ENCODE peak calls at places on chromosomes 5 and 9, in four cellular contexts. J is CD4-positive, alpha-beta memory T cell; F is foreskin fibroblast; V is fibroblast of villous mesenchyme. N is an unnamed sample.

GRCh38 chr5:148014276-148014675 is 49.5 kb upstream of the SPINK5 start:
- DNase-seq in F (no peak), J (no peak), V (no peak), N (peak; percentile 7)

GRCh38 chr5:99089822-99090549 is 161.2 kb upstream of the CHD1 start:
- DNase-seq in J (no peak), F (no peak), V (no peak), N (no peak)

GRCh38 chr5:56060276-56061110 is 65.7 kb upstream of the IL6ST start:
- DNase-seq in V (no peak), J (no peak), F (no peak), N (no peak)

GRCh38 chr5:76403963-76404693 is 1.0 kb downstream of the IQGAP2 start:
- DNase-seq in F (peak; percentile 2), J (peak; percentile 81), V (no peak), N (no peak)

GRCh38 chr5:62489471-62489870 is 76.9 kb downstream of the IPO11 start:
- DNase-seq in F (peak; percentile 20), J (no peak), V (peak; percentile 60), N (no peak)

GRCh38 chr9:42388146-42388690 is 204.8 kb downstream of the SPATA31A6 start:
- DNase-seq in F (no peak), J (no peak), V (no peak), N (no peak)

GRCh38 chr5:127936439-127936972 is 147.1 kb upstream of the SLC12A2 start:
- DNase-seq in V (no peak), J (no peak), F (no peak), N (no peak)

GRCh38 chr9:97594414-97594921 is 38.7 kb downstream of the TSTD2 start:
- DNase-seq in V (no peak), F (no peak), J (no peak), N (no peak)

GRCh38 chr5:90983748-90984147 is 399.4 kb downstream of the ARRDC3 start:
- DNase-seq in V (peak; percentile 54), F (no peak), J (no peak), N (peak; percentile 20)

GRCh38 chr9:20495133-20495532 is 127.2 kb downstream of the MLLT3 start:
- DNase-seq in V (no peak), J (no peak), F (no peak), N (peak; percentile 37)

GRCh38 chr5:135119497-135119896 is 85.5 kb upstream of the PITX1 start:
- DNase-seq in V (no peak), F (no peak), J (no peak), N (no peak)

GRCh38 chr5:139660105-139660915 is 12.2 kb downstream of the CXXC5 start:
- DNase-seq in V (no peak), J (no peak), F (peak; percentile 82), N (peak; percentile 58)

GRCh38 chr5:534006-534742 is 9.9 kb upstream of the SLC9A3 start:
- DNase-seq in V (no peak), J (no peak), F (no peak), N (no peak)

GRCh38 chr9:78566948-78567675 is 270.2 kb downstream of the PSAT1 start:
- DNase-seq in F (peak; percentile 87), V (peak; percentile 47), J (no peak), N (peak; percentile 74)

GRCh38 chr5:32193591-32193990 is 19.5 kb upstream of the GOLPH3 start:
- DNase-seq in J (no peak), F (peak; percentile 91), V (peak; percentile 82), N (peak; percentile 96)

GRCh38 chr9:92807757-92808725 is 43.4 kb upstream of the BICD2 start:
- DNase-seq in J (peak; percentile 33), V (no peak), F (peak; percentile 16), N (no peak)

GRCh38 chr5:132641241-132641723 is 16.7 kb upstream of the IL13 start:
- DNase-seq in J (no peak), F (no peak), V (no peak), N (no peak)

GRCh38 chr9:129907196-129907595 is 71.9 kb downstream of the USP20 start:
- DNase-seq in J (no peak), V (no peak), F (peak; percentile 77), N (no peak)

GRCh38 chr9:7216004-7216821 is 458.4 kb downstream of the KDM4C start:
- DNase-seq in F (peak; percentile 29), J (no peak), V (peak; percentile 67), N (peak; percentile 58)

GRCh38 chr5:63217422-63217821 is 638.8 kb downstream of the LRRC70 start:
- DNase-seq in F (no peak), J (no peak), V (no peak), N (no peak)

GRCh38 chr5:123035320-123035949 is 1.1 kb downstream of the PPIC start:
- DNase-seq in F (peak; percentile 83), J (no peak), V (peak; percentile 28), N (peak; percentile 49)
- H3K4me3 ChIP-seq in F (peak overlapping the region; percentile 69), J (peak overlapping the region; percentile 11), V (peak overlapping the region; percentile 80), N (peak overlapping the region; percentile 86)

GRCh38 chr5:103262422-103262871 is 3.9 kb downstream of the MACIR start:
- DNase-seq in V (no peak), J (no peak), F (peak; percentile 18), N (peak; percentile 69)

GRCh38 chr5:103263054-103263453 is 4.5 kb downstream of the MACIR start:
- DNase-seq in F (no peak), J (no peak), V (no peak), N (peak; percentile 23)

GRCh38 chr5:103258957-103259704 is 568 bp downstream of the MACIR start:
- DNase-seq in F (peak; percentile 70), V (peak; percentile 28), J (peak; percentile 62), N (peak; percentile 40)

GRCh38 chr5:103259705-103260355 is 1.3 kb downstream of the MACIR start:
- DNase-seq in F (peak; percentile 59), V (peak; percentile 27), J (no peak), N (peak; percentile 43)

GRCh38 chr5:103260951-103261350 is 2.4 kb downstream of the MACIR start:
- DNase-seq in F (no peak), J (no peak), V (no peak), N (no peak)
- H3K4me3 ChIP-seq in F (peak overlapping the region; percentile 16), J (no peak overlapping the region), V (peak overlapping the region; percentile 83), N (peak overlapping the region; percentile 95)

DNA sequence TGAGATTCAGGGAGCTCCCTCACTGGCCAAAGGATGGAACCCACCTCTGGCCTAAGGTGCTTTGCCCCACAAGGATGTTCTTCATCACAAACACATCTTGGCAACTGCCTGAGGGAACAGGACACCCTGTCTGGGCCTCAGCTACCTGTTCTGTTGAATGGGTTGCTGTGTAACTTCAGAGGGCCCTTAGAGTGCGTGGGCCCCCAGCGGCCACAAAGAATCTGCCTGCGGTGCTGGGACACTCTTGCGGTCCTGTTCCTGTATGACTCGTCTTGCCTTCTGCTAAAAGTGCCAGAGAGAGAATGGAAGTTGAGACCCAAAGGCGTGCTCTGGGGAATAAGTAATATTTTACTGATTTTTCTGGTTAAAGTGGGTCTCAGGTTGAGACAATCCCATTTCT is 14.1 kb upstream of the RPL26L1 start:
- DNase-seq in F (no peak), J (no peak), V (no peak), N (no peak)
- H3K4me3 ChIP-seq in F (no peak overlapping the region), J (no peak overlapping the region), V (no peak overlapping the region), N (no peak overlapping the region)

GRCh38 chr5:160468576-160468975 is 46.9 kb downstream of the PTTG1 start:
- DNase-seq in V (no peak), F (no peak), J (no peak), N (no peak)
- H3K4me3 ChIP-seq in V (peak overlapping the region; percentile 31), F (no peak overlapping the region), J (peak overlapping the region; percentile 75), N (no peak overlapping the region)

GRCh38 chr5:137336565-137337120 is 162.5 kb downstream of the SPOCK1 start:
- DNase-seq in V (no peak), F (no peak), J (no peak), N (no peak)
- H3K4me3 ChIP-seq in V (no peak overlapping the region), F (no peak overlapping the region), J (no peak overlapping the region), N (no peak overlapping the region)

GRCh38 chr9:113620016-113620376 is 156.5 kb downstream of the RGS3 start:
- DNase-seq in J (no peak), F (no peak), V (no peak), N (no peak)
- H3K4me3 ChIP-seq in J (no peak overlapping the region), F (peak overlapping the region; percentile 12), V (no peak overlapping the region), N (no peak overlapping the region)

DNA sequence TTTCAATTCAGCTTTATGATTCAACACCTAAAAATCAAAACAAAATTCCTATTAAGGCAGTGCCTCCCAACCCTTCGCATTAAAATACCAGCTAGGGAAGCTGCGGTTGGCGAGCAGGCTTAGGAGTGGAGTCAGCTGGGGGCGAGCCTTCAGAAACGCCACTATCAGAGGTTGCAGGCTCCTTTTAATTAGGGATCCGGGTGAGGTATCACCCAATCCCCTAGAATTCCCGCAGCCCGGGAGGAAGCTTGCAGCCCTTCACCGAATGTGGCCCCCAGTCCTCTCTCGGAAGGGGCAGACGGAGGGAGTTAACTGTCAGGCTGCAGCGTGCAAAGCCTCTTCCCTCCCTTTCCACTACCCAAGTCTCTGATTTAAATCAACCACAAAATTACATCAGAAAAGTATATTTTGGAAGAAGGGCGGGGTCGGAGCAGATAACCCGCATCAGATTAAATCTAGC is 1.7 kb downstream of the STC2 start:
- DNase-seq in J (no peak), F (peak; percentile 93), V (peak; percentile 95), N (peak; percentile 91)
- H3K4me3 ChIP-seq in J (no peak overlapping the region), F (peak overlapping the region; percentile 95), V (peak overlapping the region; percentile 83), N (peak overlapping the region; percentile 76)

DNA sequence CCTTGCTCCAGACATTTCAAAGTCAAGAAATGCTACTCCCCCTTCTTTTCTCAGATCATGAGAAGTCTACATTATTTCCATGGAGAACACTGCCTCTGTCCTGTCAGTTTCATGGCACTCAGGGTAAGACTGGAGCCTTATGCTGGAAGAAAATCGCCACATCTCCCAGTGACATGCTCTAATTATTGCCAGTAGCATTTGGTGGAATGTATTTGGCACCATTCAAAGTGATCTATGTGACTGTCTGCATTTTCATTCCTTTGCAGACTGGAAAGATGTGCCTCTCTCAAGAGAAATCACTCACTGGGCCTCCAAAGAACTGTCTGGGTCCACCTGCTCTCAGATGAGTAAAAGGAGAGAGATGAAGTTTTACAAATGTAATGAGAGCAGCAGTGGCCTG is 840 bp upstream of the PLCXD3 start:
- DNase-seq in F (no peak), J (no peak), V (no peak), N (no peak)
- H3K4me3 ChIP-seq in F (no peak overlapping the region), J (no peak overlapping the region), V (no peak overlapping the region), N (no peak overlapping the region)

DNA sequence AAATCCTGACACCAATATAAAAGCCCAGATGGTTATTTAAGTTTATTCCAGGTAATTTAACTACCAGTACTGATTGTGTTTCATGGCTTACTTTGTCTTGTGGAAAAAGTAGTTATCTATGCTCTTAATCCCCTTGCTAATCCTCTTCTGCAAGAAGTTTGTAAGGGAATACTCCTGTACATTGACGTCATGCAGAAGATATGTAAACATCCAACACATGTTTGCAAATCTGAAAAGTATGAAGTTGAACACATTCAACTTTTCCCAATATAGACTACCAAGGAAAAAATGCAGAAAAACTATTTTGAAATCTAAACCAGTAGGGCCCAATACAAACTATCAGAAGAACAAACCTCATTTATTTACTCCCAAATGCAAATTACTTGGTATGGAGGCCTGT is 56.3 kb upstream of the ELL2 start:
- DNase-seq in F (peak; percentile 86), V (peak; percentile 98), J (no peak), N (peak; percentile 83)
- H3K4me3 ChIP-seq in F (no peak overlapping the region), V (no peak overlapping the region), J (no peak overlapping the region), N (no peak overlapping the region)

DNA sequence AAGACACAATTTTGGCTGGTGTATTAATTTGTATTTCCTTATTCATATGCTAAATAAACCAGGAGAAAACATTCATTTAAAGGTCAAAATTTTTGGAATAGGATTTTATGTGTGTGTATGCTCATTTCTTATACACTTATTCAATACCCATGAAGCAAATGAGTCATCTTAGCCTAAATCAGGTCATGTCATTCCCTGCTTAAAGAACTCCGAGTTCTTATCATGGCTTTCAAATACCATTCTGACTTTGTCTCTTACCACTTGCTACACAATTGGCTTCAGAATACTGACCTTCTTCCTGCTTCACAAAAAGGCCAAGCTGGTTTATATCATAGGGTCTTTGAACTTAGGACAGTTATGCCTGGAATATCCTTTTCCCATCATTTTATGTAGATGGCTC is 652.2 kb upstream of the WWC1 start:
- DNase-seq in F (peak; percentile 66), V (peak; percentile 70), J (no peak), N (peak; percentile 78)
- H3K4me3 ChIP-seq in F (no peak overlapping the region), V (no peak overlapping the region), J (no peak overlapping the region), N (no peak overlapping the region)

N was measured in cardiac fibroblast.